ENCODE peak calls at places on chromosomes 3 and 15, in nine cellular contexts. One of them, this sample, is unnamed.

GRCh38 chr3:45596290-45596791 is 1.8 kb downstream of the LIMD1 start:
- DNase-seq in activated T-helper 1 cell treated with anti-CD3 and anti-CD28 coated beads, Interleukin-12 subunit alpha, Interleukin-12 subunit beta, Interleukin-2, Interleukin-4 antibody, amounts not matched to agents 30 ng/mL and 10 ng/mL and 1 ng/mL, durations not matched to agents 14 hours and 24 hours and 36 hours: no peak
- DNase-seq in fibroblast of pulmonary artery: no peak
- DNase-seq in lower lobe of right lung: peak; percentile 23
- DNase-seq in colonic mucosa: peak; percentile 43
- DNase-seq in brain pericyte: no peak
- DNase-seq in T-helper 2 cell: no peak
- DNase-seq in foreskin fibroblast: no peak
- DNase-seq in non-pigmented ciliary epithelial cell: no peak
- DNase-seq in this sample: no peak

GRCh38 chr3:63724987-63725386 is 72.5 kb downstream of the SNTN start:
- DNase-seq in activated T-helper 1 cell treated with anti-CD3 and anti-CD28 coated beads, Interleukin-12 subunit alpha, Interleukin-12 subunit beta, Interleukin-2, Interleukin-4 antibody, amounts not matched to agents 30 ng/mL and 10 ng/mL and 1 ng/mL, durations not matched to agents 14 hours and 24 hours and 36 hours: no peak
- DNase-seq in fibroblast of pulmonary artery: peak; percentile 82
- DNase-seq in lower lobe of right lung: no peak
- DNase-seq in colonic mucosa: no peak
- DNase-seq in brain pericyte: no peak
- DNase-seq in T-helper 2 cell: no peak
- DNase-seq in foreskin fibroblast: peak; percentile 90
- DNase-seq in non-pigmented ciliary epithelial cell: peak; percentile 90
- DNase-seq in this sample: no peak

GRCh38 chr15:46714959-46715358 is 1002.3 kb upstream of the SEMA6D start:
- DNase-seq in activated T-helper 1 cell treated with anti-CD3 and anti-CD28 coated beads, Interleukin-12 subunit alpha, Interleukin-12 subunit beta, Interleukin-2, Interleukin-4 antibody, amounts not matched to agents 30 ng/mL and 10 ng/mL and 1 ng/mL, durations not matched to agents 14 hours and 24 hours and 36 hours: no peak
- DNase-seq in fibroblast of pulmonary artery: no peak
- DNase-seq in lower lobe of right lung: no peak
- DNase-seq in colonic mucosa: no peak
- DNase-seq in brain pericyte: no peak
- DNase-seq in T-helper 2 cell: no peak
- DNase-seq in foreskin fibroblast: no peak
- DNase-seq in non-pigmented ciliary epithelial cell: no peak
- DNase-seq in this sample: no peak

GRCh38 chr15:98853593-98854420 is 153.8 kb downstream of the PGPEP1L start:
- DNase-seq in activated T-helper 1 cell treated with anti-CD3 and anti-CD28 coated beads, Interleukin-12 subunit alpha, Interleukin-12 subunit beta, Interleukin-2, Interleukin-4 antibody, amounts not matched to agents 30 ng/mL and 10 ng/mL and 1 ng/mL, durations not matched to agents 14 hours and 24 hours and 36 hours: no peak
- DNase-seq in fibroblast of pulmonary artery: peak; percentile 31
- DNase-seq in lower lobe of right lung: peak; percentile 52
- DNase-seq in colonic mucosa: peak; percentile 55
- DNase-seq in brain pericyte: no peak
- DNase-seq in T-helper 2 cell: no peak
- DNase-seq in foreskin fibroblast: peak; percentile 73
- DNase-seq in non-pigmented ciliary epithelial cell: no peak
- DNase-seq in this sample: no peak

GRCh38 chr3:196273655-196274054 is 13.9 kb downstream of the PCYT1A start:
- DNase-seq in activated T-helper 1 cell treated with anti-CD3 and anti-CD28 coated beads, Interleukin-12 subunit alpha, Interleukin-12 subunit beta, Interleukin-2, Interleukin-4 antibody, amounts not matched to agents 30 ng/mL and 10 ng/mL and 1 ng/mL, durations not matched to agents 14 hours and 24 hours and 36 hours: no peak
- DNase-seq in fibroblast of pulmonary artery: no peak
- DNase-seq in lower lobe of right lung: no peak
- DNase-seq in colonic mucosa: no peak
- DNase-seq in brain pericyte: no peak
- DNase-seq in T-helper 2 cell: no peak
- DNase-seq in foreskin fibroblast: no peak
- DNase-seq in non-pigmented ciliary epithelial cell: no peak
- DNase-seq in this sample: no peak

GRCh38 chr15:49083471-49084284 is 37.4 kb upstream of the SECISBP2L start:
- DNase-seq in activated T-helper 1 cell treated with anti-CD3 and anti-CD28 coated beads, Interleukin-12 subunit alpha, Interleukin-12 subunit beta, Interleukin-2, Interleukin-4 antibody, amounts not matched to agents 30 ng/mL and 10 ng/mL and 1 ng/mL, durations not matched to agents 14 hours and 24 hours and 36 hours: no peak
- DNase-seq in fibroblast of pulmonary artery: no peak
- DNase-seq in lower lobe of right lung: no peak
- DNase-seq in colonic mucosa: no peak
- DNase-seq in brain pericyte: no peak
- DNase-seq in T-helper 2 cell: no peak
- DNase-seq in foreskin fibroblast: peak; percentile 78
- DNase-seq in non-pigmented ciliary epithelial cell: no peak
- DNase-seq in this sample: no peak

GRCh38 chr3:190180268-190180667 is 59.6 kb upstream of the P3H2 start:
- DNase-seq in activated T-helper 1 cell treated with anti-CD3 and anti-CD28 coated beads, Interleukin-12 subunit alpha, Interleukin-12 subunit beta, Interleukin-2, Interleukin-4 antibody, amounts not matched to agents 30 ng/mL and 10 ng/mL and 1 ng/mL, durations not matched to agents 14 hours and 24 hours and 36 hours: no peak
- DNase-seq in fibroblast of pulmonary artery: no peak
- DNase-seq in lower lobe of right lung: no peak
- DNase-seq in colonic mucosa: no peak
- DNase-seq in brain pericyte: no peak
- DNase-seq in T-helper 2 cell: no peak
- DNase-seq in foreskin fibroblast: peak; percentile 57
- DNase-seq in non-pigmented ciliary epithelial cell: no peak
- DNase-seq in this sample: no peak

GRCh38 chr15:41483115-41483514 is 10.6 kb upstream of the ITPKA start:
- DNase-seq in activated T-helper 1 cell treated with anti-CD3 and anti-CD28 coated beads, Interleukin-12 subunit alpha, Interleukin-12 subunit beta, Interleukin-2, Interleukin-4 antibody, amounts not matched to agents 30 ng/mL and 10 ng/mL and 1 ng/mL, durations not matched to agents 14 hours and 24 hours and 36 hours: peak; percentile 54
- DNase-seq in fibroblast of pulmonary artery: no peak
- DNase-seq in lower lobe of right lung: no peak
- DNase-seq in colonic mucosa: no peak
- DNase-seq in brain pericyte: no peak
- DNase-seq in T-helper 2 cell: peak; percentile 52
- DNase-seq in foreskin fibroblast: no peak
- DNase-seq in non-pigmented ciliary epithelial cell: no peak
- DNase-seq in this sample: no peak

GRCh38 chr3:48222616-48223513 is at the start of gene CAMP:
- DNase-seq in activated T-helper 1 cell treated with anti-CD3 and anti-CD28 coated beads, Interleukin-12 subunit alpha, Interleukin-12 subunit beta, Interleukin-2, Interleukin-4 antibody, amounts not matched to agents 30 ng/mL and 10 ng/mL and 1 ng/mL, durations not matched to agents 14 hours and 24 hours and 36 hours: no peak
- DNase-seq in fibroblast of pulmonary artery: peak; percentile 78
- DNase-seq in lower lobe of right lung: peak; percentile 93
- DNase-seq in colonic mucosa: peak; percentile 34
- DNase-seq in brain pericyte: peak; percentile 22
- DNase-seq in T-helper 2 cell: no peak
- DNase-seq in foreskin fibroblast: peak; percentile 74
- DNase-seq in non-pigmented ciliary epithelial cell: no peak
- DNase-seq in this sample: no peak